ENCODE peak calls at places on chromosomes 2 and 18, in seven cellular contexts. Q is stomach, K is heart left ventricle, U is breast epithelium, G is body of pancreas, J is HCT116, E is endothelial cell of umbilical vein. Y is an unnamed sample. For H3K4me1, the result is how much of the 10 kb centered on the place peaks cover.

GRCh38 chr2:46325178-46325928 is 28.1 kb downstream of the EPAS1 start:
- DNase-seq in Q (no peak), U (no peak), G (no peak), E (peak), K (no peak), J (no peak), Y (no peak)

GRCh38 chr18:55763805-55764204 is 175.8 kb upstream of the TCF4 start:
- DNase-seq in Q (no peak), U (no peak), K (no peak), J (no peak), E (peak), G (no peak), Y (no peak)

GRCh38 chr2:238043851-238044250 is 16.9 kb upstream of the SCLY start:
- DNase-seq in J (no peak), Q (no peak), U (no peak), E (no peak), K (no peak), G (peak), Y (no peak)

GRCh38 chr2:54657664-54658083 is 65.8 kb upstream of the EML6 start:
- DNase-seq in K (no peak), G (peak), Q (peak), U (peak), E (peak), J (peak), Y (peak)

GRCh38 chr2:18588049-18588448 is 1.3 kb downstream of the NT5C1B start:
- DNase-seq in E (no peak), G (no peak), J (no peak), U (no peak), Q (no peak), K (no peak), Y (no peak)

GRCh38 chr2:195520671-195521155 is 136.3 kb upstream of the SLC39A10 start:
- DNase-seq in J (no peak), E (no peak), Q (no peak), K (no peak), G (no peak), U (no peak), Y (no peak)

GRCh38 chr2:240813231-240813921 is 6.6 kb downstream of the KIF1A start:
- DNase-seq in K (no peak), Q (no peak), J (no peak), G (no peak), U (no peak), E (no peak), Y (peak)

GRCh38 chr18:13612111-13612997 is 114.0 kb downstream of the FAM210A start:
- DNase-seq in E (no peak), J (no peak), G (peak), Q (peak), U (no peak), K (no peak), Y (peak)

GRCh38 chr2:16106619-16107018 is 166.3 kb downstream of the MYCN start:
- DNase-seq in J (no peak), E (no peak), G (no peak), K (no peak), U (no peak), Q (no peak), Y (no peak)

GRCh38 chr2:47012866-47013265 is 97.3 kb upstream of the MCFD2 start:
- DNase-seq in U (no peak), E (no peak), K (no peak), G (no peak), J (no peak), Q (no peak), Y (no peak)

GRCh38 chr18:73679941-73680700 is 467.5 kb downstream of the FBXO15 start:
- DNase-seq in K (no peak), Q (no peak), G (no peak), J (no peak), U (no peak), E (no peak), Y (no peak)

GRCh38 chr2:88590998-88591613 is 36.2 kb downstream of the EIF2AK3 start:
- DNase-seq in K (no peak), Q (no peak), J (peak), U (no peak), G (peak), E (peak), Y (peak)

GRCh38 chr2:231371430-231372054 is 24.0 kb upstream of the B3GNT7 start:
- DNase-seq in K (no peak), G (no peak), Q (no peak), J (no peak), E (no peak), U (no peak), Y (no peak)

GRCh38 chr2:196170681-196171247 is 614 bp downstream of the STK17B start:
- DNase-seq in E (no peak), J (no peak), G (peak), K (peak), U (no peak), Q (peak), Y (peak)

GRCh38 chr2:184119920-184120820 is 478.2 kb upstream of the ZNF804A start:
- DNase-seq in U (no peak), G (no peak), K (no peak), E (no peak), J (no peak), Q (no peak), Y (no peak)

GRCh38 chr2:174971868-174972781 is 33.1 kb downstream of the CHN1 start:
- DNase-seq in U (no peak), K (peak), J (peak), G (no peak), Q (no peak), E (peak), Y (peak)

GRCh38 chr18:43904209-43904837 is 627.0 kb upstream of the SYT4 start:
- DNase-seq in G (no peak), E (peak), J (no peak), Q (no peak), U (no peak), K (no peak), Y (no peak)

GRCh38 chr18:40868110-40868858 is 1086.8 kb upstream of the PIK3C3 start:
- DNase-seq in J (no peak), Q (no peak), K (no peak), U (no peak), E (peak), G (no peak), Y (no peak)

GRCh38 chr2:113089907-113090306 is 22.1 kb downstream of the IL1F10 start:
- DNase-seq in G (no peak), J (no peak), K (no peak), U (no peak), E (no peak), Q (no peak), Y (no peak)

GRCh38 chr2:174553811-174554493 is 43.7 kb downstream of the WIPF1 start:
- DNase-seq in U (no peak), J (no peak), Q (no peak), E (no peak), G (no peak), K (no peak), Y (peak)

GRCh38 chr2:225112362-225113111 is 70.3 kb upstream of the DOCK10 start:
- DNase-seq in U (no peak), E (no peak), J (no peak), Q (no peak), K (no peak), G (peak), Y (peak)

GRCh38 chr2:151437630-151438029 is 27.9 kb downstream of the RIF1 start:
- DNase-seq in J (peak), E (peak), K (no peak), U (no peak), Q (no peak), G (no peak), Y (no peak)

GRCh38 chr2:199431748-199432213 is 26.0 kb downstream of the SATB2 start:
- DNase-seq in J (peak), K (no peak), U (no peak), G (no peak), E (peak), Q (no peak), Y (no peak)

GRCh38 chr18:60935046-60935445 is 398.2 kb upstream of the CDH20 start:
- DNase-seq in U (no peak), K (no peak), G (no peak), Q (no peak), E (no peak), J (no peak), Y (no peak)

GRCh38 chr2:241867776-241868420 is 1.6 kb upstream of the RTP5 start:
- DNase-seq in J (no peak), K (no peak), U (no peak), G (peak), Q (peak), E (no peak), Y (no peak)

GRCh38 chr18:46676162-46676830 is 19.3 kb upstream of the LOXHD1 start:
- DNase-seq in U (no peak), G (no peak), E (peak), K (no peak), J (no peak), Q (no peak), Y (no peak)

GRCh38 chr2:39724828-39725144 is 54.3 kb downstream of the THUMPD2 start:
- DNase-seq in G (no peak), Q (no peak), U (no peak), E (no peak), J (no peak), K (no peak), Y (no peak)

GRCh38 chr2:16664052-16664731 is 1.4 kb downstream of the CYRIA start:
- DNase-seq in U (no peak), J (no peak), E (peak), K (peak), Q (no peak), G (peak), Y (peak)

GRCh38 chr2:240701736-240702639 is 10.3 kb downstream of the AQP12A start:
- DNase-seq in J (no peak), K (peak), E (no peak), Q (no peak), G (no peak), U (no peak), Y (no peak)

GRCh38 chr18:59704146-59704545 is 6.9 kb upstream of the CCBE1 start:
- DNase-seq in K (no peak), Q (no peak), U (no peak), E (no peak), J (no peak), G (no peak), Y (no peak)

GRCh38 chr2:26455801-26456700 is 21.9 kb downstream of the OTOF start:
- DNase-seq in Q (peak), G (peak), K (no peak), U (no peak), J (no peak), E (peak), Y (no peak)

GRCh38 chr18:36360256-36360909 is 62.9 kb downstream of the FHOD3 start:
- DNase-seq in U (no peak), E (no peak), G (no peak), Q (no peak), K (no peak), J (no peak), Y (no peak)

GRCh38 chr2:108587621-108588020 is 53.4 kb downstream of the LIMS1 start:
- DNase-seq in E (peak), Q (no peak), K (peak), G (peak), U (no peak), J (no peak), Y (no peak)

DNA sequence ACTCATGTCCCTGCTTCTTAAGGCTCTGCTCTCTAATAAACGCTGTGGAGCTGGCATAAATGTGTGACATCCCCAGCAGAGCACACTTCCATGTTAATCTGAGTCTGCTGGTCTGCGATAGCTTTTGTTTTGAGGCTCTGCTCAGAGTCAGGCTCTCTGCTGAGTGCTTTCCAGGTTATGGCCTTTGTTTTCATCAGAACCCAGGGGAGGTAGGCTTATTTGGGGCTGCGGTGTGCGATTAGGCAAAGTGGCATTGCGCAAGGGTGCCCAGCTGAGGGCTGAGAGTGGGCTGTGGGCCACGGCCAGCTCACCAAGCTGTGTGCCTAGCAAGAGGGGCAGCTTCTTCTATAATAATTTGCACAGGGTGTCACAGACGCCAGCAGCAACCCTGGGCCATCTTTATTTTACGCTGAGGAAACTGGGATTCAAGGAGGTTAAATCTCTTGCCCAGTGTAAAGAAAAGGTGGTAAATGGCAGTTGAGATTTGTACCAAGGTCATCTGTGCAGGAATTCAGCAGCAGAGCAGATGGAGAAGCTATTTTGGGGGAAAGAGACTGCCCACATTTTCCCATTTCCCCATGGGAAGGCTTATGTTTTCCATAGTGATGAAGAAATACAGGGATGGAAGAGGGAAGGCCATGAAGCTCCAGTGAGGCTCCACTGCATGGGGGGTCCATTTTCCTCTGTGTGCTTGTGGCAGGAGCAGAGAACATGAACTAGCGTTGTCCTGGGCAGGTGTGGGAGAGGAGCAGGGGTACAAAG is 25.7 kb downstream of the MRPL33 start:
- DNase-seq in U (no peak), E (no peak), J (no peak), G (no peak), K (peak), Q (no peak), Y (no peak)
- TF ChIP-seq POLR2A in U (no peak), E (no peak), J (no peak), G (no peak), K (peak), Q (no peak), Y (no peak)

DNA sequence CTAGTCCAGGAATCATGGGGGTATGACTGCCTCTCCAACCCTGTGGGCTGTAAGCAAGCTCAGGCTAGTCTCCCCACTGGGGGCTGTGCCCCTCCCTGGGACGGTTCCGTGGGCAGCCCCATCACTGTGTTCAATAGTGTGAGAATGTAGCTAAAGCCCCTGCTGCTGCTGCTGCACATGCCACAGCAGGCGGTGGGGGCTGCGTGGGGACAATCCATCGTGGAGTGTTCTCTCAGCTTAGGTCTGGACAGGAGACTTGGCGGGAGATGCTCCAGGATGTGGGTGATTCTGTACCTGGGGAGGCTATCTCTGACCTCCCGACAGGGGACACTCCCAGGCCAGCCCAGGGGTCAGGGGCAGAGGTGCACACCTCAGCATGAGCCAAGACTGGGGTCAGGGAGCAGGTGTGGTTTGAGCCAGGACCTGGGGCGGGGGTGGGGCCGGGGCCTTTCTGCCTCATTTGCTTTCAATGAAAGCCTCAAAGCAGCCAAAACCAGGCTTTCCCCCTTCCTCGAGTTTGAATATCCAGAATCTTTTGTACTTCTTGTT is 10.2 kb downstream of the PKDCC start:
- DNase-seq in U (no peak), Q (no peak), E (no peak), K (no peak), G (no peak), J (no peak), Y (no peak)
- H3K4me1 ChIP-seq in U (under half), Q (half or more), E (under half), K (half or more), G (under half), J (under half), Y (half or more)

DNA sequence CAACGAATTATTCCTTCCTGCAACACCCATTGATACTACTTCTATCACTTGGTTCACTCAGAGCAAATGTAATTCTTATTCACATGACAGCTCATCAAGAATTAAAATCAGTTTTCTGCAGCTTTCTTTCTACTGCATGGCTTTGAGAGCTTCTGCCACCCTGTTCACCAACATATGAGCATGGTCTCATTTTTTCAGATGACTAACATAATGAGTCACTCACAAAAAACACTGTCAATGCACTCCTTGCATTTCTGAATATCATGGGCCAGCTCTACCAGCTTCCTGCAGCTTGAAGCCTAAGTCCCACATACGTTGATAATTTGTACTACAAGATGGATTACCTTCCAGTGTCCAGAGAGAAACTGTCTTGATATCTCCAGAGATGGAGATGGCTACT is 342.9 kb downstream of the LRATD1 start:
- DNase-seq in U (no peak), K (no peak), E (no peak), Q (no peak), J (no peak), G (no peak), Y (no peak)
- TF ChIP-seq POLR2A in U (no peak), K (no peak), E (no peak), Q (no peak), J (no peak), G (no peak), Y (no peak)

DNA sequence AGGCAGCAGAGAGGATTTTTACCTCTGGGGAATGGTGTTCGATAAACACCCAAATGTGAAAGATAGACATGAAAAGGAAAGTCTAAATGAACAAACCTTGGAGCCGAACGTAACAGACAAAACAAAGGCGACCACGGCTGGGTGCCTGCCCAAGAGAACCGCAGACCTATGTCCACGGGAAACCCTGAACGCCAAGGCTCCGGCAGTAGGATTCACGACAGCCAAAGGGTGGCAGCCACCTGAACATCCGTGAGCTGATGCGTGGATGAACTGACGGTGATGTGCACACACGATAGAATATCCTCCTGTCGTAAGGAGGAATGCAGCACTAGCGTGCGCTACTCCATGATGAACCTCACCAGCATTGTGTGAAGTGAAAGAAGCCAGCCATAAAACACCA is 85.6 kb downstream of the MBP start:
- DNase-seq in E (no peak), Q (no peak), U (no peak), K (no peak), G (no peak), J (no peak), Y (no peak)
- H3K4me1 ChIP-seq in E (under half), Q (under half), U (under half), K (under half), G (under half), J (under half), Y (under half)

GRCh38 chr2:102737435-102737834 is 24.4 kb upstream of the TMEM182 start:
- DNase-seq in U (no peak), Q (no peak), K (no peak), E (no peak), J (no peak), G (no peak), Y (no peak)

GRCh38 chr2:102735431-102736130 is 26.2 kb upstream of the TMEM182 start:
- DNase-seq in K (no peak), G (peak), Q (peak), U (no peak), E (peak), J (no peak), Y (peak)

GRCh38 chr2:102736174-102736606 is 25.6 kb upstream of the TMEM182 start:
- DNase-seq in Q (peak), E (no peak), G (peak), U (no peak), K (no peak), J (no peak), Y (peak)

DNA sequence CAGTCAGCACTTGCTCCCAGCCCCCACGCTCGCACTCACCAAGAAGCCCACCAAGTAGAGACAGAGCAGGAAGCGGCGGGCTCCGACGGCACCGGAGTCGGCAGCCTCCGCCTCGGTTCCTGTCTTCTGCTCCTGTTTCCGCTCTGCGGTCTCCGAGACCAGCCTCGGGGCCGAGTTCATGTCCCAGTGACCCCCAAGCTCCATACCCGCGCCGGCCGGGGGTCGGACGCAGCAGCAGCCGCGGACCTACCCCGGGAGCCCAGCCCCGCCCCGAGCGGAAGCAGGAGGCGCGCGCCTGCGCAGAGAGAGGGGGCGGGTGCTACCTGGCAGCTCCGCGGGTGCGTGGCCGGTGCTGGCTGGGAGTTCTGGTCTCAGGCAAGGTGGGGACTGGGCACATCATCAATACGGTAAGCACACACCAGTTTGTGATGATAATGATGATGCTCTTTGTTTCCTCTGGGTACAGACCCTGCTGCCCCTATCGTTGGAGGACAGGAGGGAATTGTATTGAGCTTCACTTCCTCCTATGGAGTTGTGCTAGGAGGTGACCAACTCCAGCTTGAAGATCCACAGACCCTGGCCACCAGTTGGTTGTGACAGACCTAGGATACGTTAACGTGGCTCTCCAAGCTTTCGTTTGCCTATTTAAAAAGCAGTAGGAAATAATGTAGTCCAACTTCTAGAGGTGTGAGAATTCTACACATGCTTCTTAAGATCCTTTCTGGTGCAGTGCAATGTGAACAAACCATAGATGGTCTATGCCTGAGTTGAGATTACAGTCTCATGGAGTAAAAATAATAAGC is 25.0 kb upstream of the TMEM182 start:
- DNase-seq in U (peak), J (peak), E (peak), Q (peak), K (peak), G (peak), Y (peak)
- TF ChIP-seq POLR2A in U (peak), J (peak), E (peak), Q (no peak), K (peak), G (peak), Y (peak)

GRCh38 chr2:239516286-239516953 is 115.6 kb upstream of the HDAC4 start:
- DNase-seq in U (no peak), K (no peak), Q (no peak), E (no peak), G (no peak), J (no peak), Y (no peak)
- H3K4me1 ChIP-seq in U (under half), K (under half), Q (under half), E (under half), G (under half), J (under half), Y (under half)

GRCh38 chr2:210477496-210477895 is 937 bp upstream of the LANCL1 start:
- DNase-seq in G (peak), K (peak), E (no peak), J (peak), U (no peak), Q (no peak), Y (no peak)

GRCh38 chr2:210474776-210475175 is 1.8 kb downstream of the LANCL1 start:
- DNase-seq in K (no peak), Q (no peak), E (no peak), U (no peak), G (no peak), J (no peak), Y (no peak)

GRCh38 chr2:210478661-210479060 is 2.1 kb upstream of the LANCL1 start:
- DNase-seq in G (no peak), U (no peak), Q (no peak), E (no peak), J (no peak), K (no peak), Y (no peak)

GRCh38 chr2:210475726-210476125 is 833 bp downstream of the LANCL1 start:
- DNase-seq in K (no peak), G (no peak), J (no peak), E (peak), U (no peak), Q (no peak), Y (no peak)

GRCh38 chr2:210476194-210477128 is at the start of gene LANCL1:
- DNase-seq in E (peak), Q (peak), J (peak), K (peak), G (peak), U (peak), Y (peak)
- TF ChIP-seq POLR2A in E (peak), Q (no peak), J (peak), K (peak), G (peak), U (peak), Y (peak)

Y was measured in transverse colon.